ENCODE peak calls at places on chromosomes 16 and 17, in six cellular contexts. F is ovary, O is tibial nerve, C is H1, P is sigmoid colon, M is A549. R is an unnamed sample. For H3K4me1, the result is how much of the 10 kb centered on the place peaks cover.

GRCh38 chr17:8947201-8947600 is 18.3 kb downstream of the PIK3R5 start:
- DNase-seq in F (no peak), O (no peak), C (no peak), P (no peak), M (no peak), R (no peak)

GRCh38 chr16:27824006-27824405 is 239.5 kb downstream of the GSG1L start:
- DNase-seq in F (no peak), O (no peak), C (no peak), P (peak), M (no peak), R (no peak)

GRCh38 chr17:42571435-42572225 is 4.7 kb downstream of the MLX start:
- DNase-seq in F (no peak), O (no peak), C (no peak), P (no peak), M (no peak), R (peak)

GRCh38 chr17:81960130-81960958 is 643 bp downstream of the NOTUM start:
- DNase-seq in F (peak), O (no peak), C (peak), P (peak), M (peak), R (no peak)

GRCh38 chr17:151004-151403 is 13.6 kb downstream of the SCGB1C2 start:
- DNase-seq in F (peak), O (no peak), C (no peak), P (peak), M (no peak), R (no peak)

GRCh38 chr16:85354623-85355514 is 242.6 kb upstream of the CIBAR2 start:
- DNase-seq in F (no peak), O (no peak), C (no peak), P (no peak), M (no peak), R (no peak)

GRCh38 chr17:81906476-81907218 is 4.6 kb downstream of the PCYT2 start:
- DNase-seq in F (no peak), O (no peak), C (no peak), P (no peak), M (peak), R (no peak)

GRCh38 chr16:79211581-79211980 is 389.0 kb downstream of the MAF start:
- DNase-seq in F (no peak), O (no peak), C (no peak), P (no peak), M (no peak), R (no peak)

GRCh38 chr16:30637952-30638351 is 12.8 kb upstream of the PRR14 start:
- DNase-seq in F (no peak), O (no peak), C (no peak), P (no peak), M (peak), R (no peak)

GRCh38 chr17:61487668-61488595 is 35.7 kb downstream of the TBX4 start:
- DNase-seq in F (no peak), O (no peak), C (no peak), P (no peak), M (no peak), R (no peak)

GRCh38 chr17:63439682-63440081 is 6.4 kb downstream of the CYB561 start:
- DNase-seq in F (no peak), O (no peak), C (no peak), P (no peak), M (no peak), R (no peak)

GRCh38 chr17:31269597-31269996 is 27.4 kb downstream of the OMG start:
- DNase-seq in F (no peak), O (no peak), C (no peak), P (no peak), M (peak), R (no peak)

GRCh38 chr16:66207139-66207863 is 159.2 kb upstream of the CDH5 start:
- DNase-seq in F (no peak), O (no peak), C (peak), P (no peak), M (no peak), R (no peak)

GRCh38 chr17:39402890-39403605 is 1.6 kb upstream of the FBXL20 start:
- DNase-seq in F (no peak), O (no peak), C (no peak), P (no peak), M (no peak), R (no peak)

GRCh38 chr17:80457236-80457856 is 19.1 kb downstream of the NPTX1 start:
- DNase-seq in F (no peak), O (no peak), C (no peak), P (no peak), M (no peak), R (no peak)

GRCh38 chr16:15946257-15947044 is 3.0 kb upstream of the ABCC1 start:
- DNase-seq in F (no peak), O (no peak), C (no peak), P (peak), M (peak), R (no peak)

GRCh38 chr16:57970971-57971370 is at the start of gene CNGB1:
- DNase-seq in F (no peak), O (no peak), C (no peak), P (no peak), M (no peak), R (no peak)

GRCh38 chr16:81798311-81799137 is 19.4 kb downstream of the PLCG2 start:
- DNase-seq in F (no peak), O (no peak), C (no peak), P (no peak), M (no peak), R (peak)

GRCh38 chr16:86917471-86918365 is 339.4 kb downstream of the FOXL1 start:
- DNase-seq in F (no peak), O (no peak), C (no peak), P (peak), M (no peak), R (no peak)

GRCh38 chr17:31561469-31562412 is 170.3 kb downstream of the RAB11FIP4 start:
- DNase-seq in F (no peak), O (no peak), C (no peak), P (no peak), M (no peak), R (no peak)

GRCh38 chr17:43778337-43779144 is at the start of gene DUSP3:
- DNase-seq in F (peak), O (peak), C (peak), P (peak), M (peak), R (peak)

GRCh38 chr16:30927789-30928378 is 4.5 kb downstream of the FBXL19 start:
- DNase-seq in F (peak), O (no peak), C (peak), P (no peak), M (peak), R (peak)

GRCh38 chr17:34435182-34435928 is 72.3 kb upstream of the CCL1 start:
- DNase-seq in F (no peak), O (no peak), C (no peak), P (no peak), M (no peak), R (no peak)

GRCh38 chr16:81755915-81756644 is 23.0 kb upstream of the PLCG2 start:
- DNase-seq in F (no peak), O (no peak), C (no peak), P (no peak), M (no peak), R (no peak)

GRCh38 chr17:4090898-4091297 is 51.9 kb downstream of the ZZEF1 start:
- DNase-seq in F (no peak), O (no peak), C (no peak), P (no peak), M (no peak), R (no peak)

GRCh38 chr17:67585077-67585602 is 132.6 kb upstream of the NOL11 start:
- DNase-seq in F (no peak), O (no peak), C (no peak), P (no peak), M (no peak), R (no peak)

GRCh38 chr16:88856122-88856827 is 472 bp downstream of the GALNS start:
- DNase-seq in F (peak), O (no peak), C (peak), P (peak), M (no peak), R (peak)

GRCh38 chr17:3557768-3558583 is at the start of gene TRPV3:
- DNase-seq in F (no peak), O (no peak), C (no peak), P (no peak), M (no peak), R (peak)

GRCh38 chr17:38898291-38898679 is 27.1 kb upstream of the LASP1NB start:
- DNase-seq in F (no peak), O (no peak), C (no peak), P (no peak), M (no peak), R (peak)

GRCh38 chr16:20915733-20916132 is 15.2 kb downstream of the LYRM1 start:
- DNase-seq in F (no peak), O (no peak), C (no peak), P (no peak), M (no peak), R (no peak)

GRCh38 chr17:66123163-66123562 is 68.8 kb downstream of the CEP112 start:
- DNase-seq in F (no peak), O (no peak), C (no peak), P (no peak), M (no peak), R (no peak)

GRCh38 chr16:30660424-30661251 is 2.4 kb downstream of the FBRS start:
- DNase-seq in F (peak), O (no peak), C (no peak), P (no peak), M (no peak), R (peak)

GRCh38 chr16:974606-975312 is 4.0 kb upstream of the LMF1 start:
- DNase-seq in F (no peak), O (no peak), C (no peak), P (no peak), M (no peak), R (no peak)

GRCh38 chr17:40561871-40562611 is 3.2 kb downstream of the CCR7 start:
- DNase-seq in F (no peak), O (no peak), C (no peak), P (no peak), M (peak), R (no peak)

GRCh38 chr16:89330177-89330856 is 112.8 kb downstream of the ZNF778 start:
- DNase-seq in F (peak), O (no peak), C (no peak), P (no peak), M (peak), R (no peak)

GRCh38 chr16:426115-426905 is 861 bp downstream of the RAB11FIP3 start:
- DNase-seq in F (no peak), O (no peak), C (peak), P (no peak), M (no peak), R (peak)

GRCh38 chr17:72788950-72789585 is 303.4 kb downstream of the SLC39A11 start:
- DNase-seq in F (no peak), O (no peak), C (no peak), P (no peak), M (no peak), R (no peak)

GRCh38 chr17:22265807-22266206 is 573.5 kb downstream of the KCNJ18 start:
- DNase-seq in F (no peak), O (no peak), C (no peak), P (no peak), M (no peak), R (no peak)

GRCh38 chr17:79843917-79844815 is 4.9 kb upstream of the CBX4 start:
- DNase-seq in F (peak), O (no peak), C (peak), P (peak), M (peak), R (peak)

GRCh38 chr16:22425036-22425801 is 50.8 kb upstream of the CDR2 start:
- DNase-seq in F (peak), O (peak), C (peak), P (peak), M (no peak), R (no peak)

DNA sequence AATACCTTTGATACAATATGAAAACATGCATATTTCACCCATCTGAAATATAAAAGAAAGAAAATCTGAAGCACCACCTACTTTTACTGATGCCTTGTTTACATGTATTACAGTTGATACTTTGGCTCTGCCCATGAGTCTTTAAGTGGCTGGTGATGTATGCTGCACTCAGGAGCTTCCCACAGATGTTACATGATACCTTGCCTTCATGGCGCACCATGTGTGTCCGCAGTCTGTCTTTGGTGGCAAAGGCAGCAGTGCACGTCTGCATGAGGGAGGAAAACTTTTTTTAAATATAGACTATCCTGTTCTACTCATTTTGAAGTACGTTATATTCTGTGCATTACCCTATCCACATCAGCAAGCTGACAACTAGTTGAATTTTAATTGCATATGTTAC is 7.5 kb downstream of the VEZF1 start:
- DNase-seq in F (no peak), O (no peak), C (no peak), P (no peak), M (no peak), R (no peak)
- H3K4me1 ChIP-seq in F (under half), O (under half), C (under half), P (under half), M (half or more), R (under half)

DNA sequence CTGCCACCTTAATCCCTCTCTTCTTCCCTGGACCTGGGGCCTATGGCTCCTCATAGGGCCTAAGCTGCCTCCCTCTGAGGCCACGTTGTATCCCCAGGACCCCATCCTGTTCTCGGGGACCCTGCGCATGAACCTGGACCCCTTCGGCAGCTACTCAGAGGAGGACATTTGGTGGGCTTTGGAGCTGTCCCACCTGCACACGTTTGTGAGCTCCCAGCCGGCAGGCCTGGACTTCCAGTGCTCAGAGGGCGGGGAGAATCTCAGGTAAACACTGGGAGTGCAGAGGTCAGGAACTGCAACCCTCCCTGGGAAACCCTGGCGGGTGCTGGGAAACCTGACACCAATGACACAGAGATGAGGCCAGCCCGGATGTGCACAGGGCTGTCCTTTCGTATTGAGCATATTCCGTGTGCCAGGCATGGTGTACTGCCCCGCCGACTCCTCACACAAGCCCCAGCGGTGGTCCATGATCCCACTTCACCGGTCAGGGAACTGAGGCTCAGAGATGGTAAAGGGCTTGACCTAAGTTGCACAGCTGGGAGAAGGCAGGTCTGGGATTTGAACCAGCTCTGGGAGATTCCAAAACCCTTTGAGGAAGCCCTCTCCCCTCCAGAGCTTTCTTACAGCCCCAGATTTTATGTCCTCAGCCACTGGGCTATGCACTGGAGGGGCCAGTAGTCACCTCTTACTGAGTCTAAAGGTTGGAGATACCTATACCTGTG is 22.9 kb downstream of the ANKRD40 start:
- DNase-seq in F (no peak), O (no peak), C (no peak), P (peak), M (peak), R (peak)
- TF ChIP-seq EP300 in F (no peak), O (no peak), C (no peak), P (no peak), M (no peak), R (no peak)

DNA sequence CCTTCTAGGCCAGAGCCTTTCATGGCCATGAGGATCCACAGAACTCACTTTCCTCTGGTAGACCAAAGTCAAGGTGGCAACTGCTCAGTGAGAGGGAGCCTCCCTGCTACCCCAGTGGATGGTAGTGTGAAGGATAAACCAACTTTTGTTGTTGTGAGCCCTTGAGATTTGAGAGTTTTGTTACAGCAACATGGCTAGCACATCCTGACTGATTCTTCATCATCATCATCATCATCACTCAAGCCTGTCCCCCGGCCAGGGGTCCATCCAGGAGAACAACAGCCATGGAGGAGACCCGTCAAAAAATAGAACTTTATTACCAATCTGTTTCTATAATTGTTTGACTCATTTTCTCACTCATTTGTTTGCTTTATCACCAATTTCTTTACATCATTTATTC is 23.7 kb downstream of the RAI1 start:
- DNase-seq in F (no peak), O (no peak), C (no peak), P (no peak), M (no peak), R (no peak)
- H3K4me1 ChIP-seq in F (under half), O (under half), C (under half), P (under half), M (half or more), R (under half)

GRCh38 chr17:1168537-1169234 is 11.1 kb downstream of the ABR start:
- DNase-seq in F (no peak), O (no peak), C (no peak), P (no peak), M (no peak), R (no peak)
- TF ChIP-seq EP300 in F (no peak), O (no peak), C (no peak), P (no peak), M (no peak), R (no peak)

DNA sequence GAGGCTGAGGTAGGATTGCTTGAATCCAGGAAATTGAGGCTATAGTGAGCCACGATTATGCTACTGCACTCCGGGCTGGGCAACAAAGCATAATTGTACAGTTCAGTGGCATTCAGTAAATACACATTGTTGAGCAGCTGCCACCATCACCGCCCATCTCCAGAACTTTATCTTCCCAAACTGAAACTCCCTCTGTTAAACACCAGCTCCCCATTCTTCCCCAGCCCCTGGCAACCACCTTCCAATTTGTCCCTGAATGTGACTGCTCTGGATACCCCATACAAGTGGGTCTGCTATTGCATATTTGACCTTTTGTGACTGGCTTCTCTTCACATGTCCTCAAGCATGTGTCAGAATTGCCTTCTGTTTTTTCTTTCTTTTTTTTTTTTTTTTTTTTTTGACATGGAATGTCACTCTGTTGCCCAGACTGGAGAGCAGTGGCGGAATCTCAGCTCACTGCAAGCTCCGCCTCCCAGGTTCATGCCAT is 2.9 kb downstream of the RPL38 start:
- DNase-seq in F (no peak), O (no peak), C (no peak), P (no peak), M (no peak), R (no peak)
- H3K4me1 ChIP-seq in F (under half), O (under half), C (under half), P (under half), M (half or more), R (half or more)

DNA sequence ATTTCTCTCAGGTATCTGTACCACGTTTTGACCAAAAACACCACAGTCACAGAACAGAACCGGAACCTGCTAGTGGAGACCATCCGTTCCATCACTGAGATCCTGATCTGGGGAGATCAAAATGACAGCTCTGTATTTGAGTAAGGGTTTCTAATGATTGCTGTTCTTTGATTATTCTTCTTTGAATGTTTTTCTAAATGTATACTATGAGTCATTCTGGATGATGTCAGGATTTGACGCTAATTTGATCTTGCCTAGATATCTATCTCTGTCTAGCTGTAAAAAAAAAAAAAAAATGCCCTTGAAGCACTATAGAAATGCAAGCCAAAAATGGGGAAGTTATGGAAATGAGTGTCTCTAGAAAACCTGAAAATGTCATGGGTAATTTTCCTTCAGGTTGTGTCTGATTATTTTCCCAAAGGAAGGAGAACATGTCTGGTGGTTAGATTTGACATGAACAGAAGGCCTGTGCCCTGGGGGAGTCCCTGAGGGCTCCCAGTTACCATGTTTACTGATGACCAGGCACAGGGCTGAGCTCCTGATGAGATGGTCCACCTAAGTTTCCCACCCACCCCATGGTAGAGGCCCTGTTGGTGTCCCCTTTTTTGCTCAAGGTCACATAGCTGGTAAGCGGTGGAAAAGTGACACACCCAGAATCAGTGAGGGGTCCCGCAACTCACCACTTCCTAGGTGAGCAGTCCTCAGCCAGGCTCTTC is 13.6 kb downstream of the CLEC16A start:
- DNase-seq in F (no peak), O (no peak), C (no peak), P (no peak), M (no peak), R (no peak)
- TF ChIP-seq EP300 in F (no peak), O (no peak), C (no peak), P (no peak), M (no peak), R (no peak)